ENCODE peak calls at places on chromosome 13, in ten cellular contexts. One of them, this sample, is unnamed.

GRCh38 chr13:94140027-94140426 is 339.5 kb downstream of the DCT start:
- DNase-seq in tibial nerve: no peak
- DNase-seq in stomach: no peak
- DNase-seq in lower leg skin: no peak
- DNase-seq in right lobe of liver: no peak
- DNase-seq in uterus: no peak
- DNase-seq in suprapubic skin: no peak
- DNase-seq in A549: no peak
- DNase-seq in heart left ventricle: no peak
- DNase-seq in breast epithelium: no peak
- DNase-seq in this sample: no peak

GRCh38 chr13:37701306-37701705 is 102.7 kb upstream of the POSTN start:
- DNase-seq in stomach: no peak
- DNase-seq in breast epithelium: no peak
- DNase-seq in heart left ventricle: no peak
- DNase-seq in right lobe of liver: no peak
- DNase-seq in lower leg skin: no peak
- DNase-seq in suprapubic skin: no peak
- DNase-seq in uterus: no peak
- DNase-seq in tibial nerve: no peak
- DNase-seq in A549: no peak
- DNase-seq in this sample: no peak

GRCh38 chr13:110300090-110300815 is 6.7 kb downstream of the COL4A1 start:
- DNase-seq in A549: no peak
- DNase-seq in breast epithelium: no peak
- DNase-seq in right lobe of liver: no peak
- DNase-seq in uterus: no peak
- DNase-seq in tibial nerve: no peak
- DNase-seq in heart left ventricle: no peak
- DNase-seq in suprapubic skin: no peak
- DNase-seq in stomach: no peak
- DNase-seq in lower leg skin: peak
- DNase-seq in this sample: no peak

GRCh38 chr13:94542917-94543316 is 53.0 kb downstream of the TGDS start:
- DNase-seq in tibial nerve: no peak
- DNase-seq in stomach: no peak
- DNase-seq in lower leg skin: no peak
- DNase-seq in heart left ventricle: no peak
- DNase-seq in A549: no peak
- DNase-seq in breast epithelium: no peak
- DNase-seq in suprapubic skin: no peak
- DNase-seq in uterus: no peak
- DNase-seq in right lobe of liver: no peak
- DNase-seq in this sample: no peak

GRCh38 chr13:73261739-73262216 is 203.0 kb downstream of the KLF5 start:
- DNase-seq in breast epithelium: no peak
- DNase-seq in tibial nerve: no peak
- DNase-seq in A549: no peak
- DNase-seq in stomach: no peak
- DNase-seq in right lobe of liver: no peak
- DNase-seq in lower leg skin: no peak
- DNase-seq in suprapubic skin: no peak
- DNase-seq in uterus: no peak
- DNase-seq in heart left ventricle: no peak
- DNase-seq in this sample: no peak

GRCh38 chr13:76523740-76524382 is 362.3 kb downstream of the KCTD12 start:
- DNase-seq in right lobe of liver: no peak
- DNase-seq in A549: no peak
- DNase-seq in tibial nerve: no peak
- DNase-seq in stomach: no peak
- DNase-seq in lower leg skin: no peak
- DNase-seq in breast epithelium: no peak
- DNase-seq in suprapubic skin: no peak
- DNase-seq in heart left ventricle: no peak
- DNase-seq in uterus: no peak
- DNase-seq in this sample: no peak

GRCh38 chr13:79373916-79374315 is 32.1 kb downstream of the RBM26 start:
- DNase-seq in tibial nerve: no peak
- DNase-seq in breast epithelium: no peak
- DNase-seq in stomach: no peak
- DNase-seq in uterus: no peak
- DNase-seq in heart left ventricle: no peak
- DNase-seq in A549: no peak
- DNase-seq in right lobe of liver: no peak
- DNase-seq in suprapubic skin: no peak
- DNase-seq in lower leg skin: no peak
- DNase-seq in this sample: no peak

GRCh38 chr13:94058821-94059360 is 420.6 kb downstream of the DCT start:
- DNase-seq in A549: no peak
- DNase-seq in breast epithelium: no peak
- DNase-seq in uterus: no peak
- DNase-seq in stomach: no peak
- DNase-seq in tibial nerve: no peak
- DNase-seq in heart left ventricle: no peak
- DNase-seq in suprapubic skin: no peak
- DNase-seq in lower leg skin: no peak
- DNase-seq in right lobe of liver: no peak
- DNase-seq in this sample: no peak

GRCh38 chr13:79450110-79450509 is 30.8 kb upstream of the NDFIP2 start:
- DNase-seq in lower leg skin: no peak
- DNase-seq in breast epithelium: no peak
- DNase-seq in heart left ventricle: no peak
- DNase-seq in A549: no peak
- DNase-seq in right lobe of liver: no peak
- DNase-seq in tibial nerve: no peak
- DNase-seq in uterus: no peak
- DNase-seq in stomach: no peak
- DNase-seq in suprapubic skin: no peak
- DNase-seq in this sample: no peak

GRCh38 chr13:107461751-107462150 is 753.6 kb downstream of the LIG4 start:
- DNase-seq in breast epithelium: no peak
- DNase-seq in uterus: no peak
- DNase-seq in A549: no peak
- DNase-seq in right lobe of liver: no peak
- DNase-seq in lower leg skin: no peak
- DNase-seq in heart left ventricle: no peak
- DNase-seq in tibial nerve: no peak
- DNase-seq in stomach: no peak
- DNase-seq in suprapubic skin: no peak
- DNase-seq in this sample: no peak

GRCh38 chr13:61148211-61148610 is 267.4 kb downstream of the PCDH20 start:
- DNase-seq in tibial nerve: no peak
- DNase-seq in right lobe of liver: no peak
- DNase-seq in breast epithelium: no peak
- DNase-seq in uterus: no peak
- DNase-seq in lower leg skin: no peak
- DNase-seq in heart left ventricle: no peak
- DNase-seq in suprapubic skin: no peak
- DNase-seq in A549: no peak
- DNase-seq in stomach: no peak
- DNase-seq in this sample: no peak
- TF ChIP-seq POLR2A in tibial nerve: no peak
- TF ChIP-seq POLR2A in right lobe of liver: no peak
- TF ChIP-seq POLR2A in breast epithelium: no peak
- TF ChIP-seq POLR2A in uterus: no peak
- TF ChIP-seq POLR2A in lower leg skin: no peak
- TF ChIP-seq POLR2A in heart left ventricle: no peak
- TF ChIP-seq POLR2A in suprapubic skin: no peak
- TF ChIP-seq POLR2A in A549: no peak
- TF ChIP-seq POLR2A in stomach: no peak
- TF ChIP-seq POLR2A in this sample: no peak

GRCh38 chr13:52739468-52740071 is at the start of gene CNMD:
- DNase-seq in heart left ventricle: no peak
- DNase-seq in uterus: no peak
- DNase-seq in breast epithelium: no peak
- DNase-seq in lower leg skin: no peak
- DNase-seq in right lobe of liver: no peak
- DNase-seq in suprapubic skin: no peak
- DNase-seq in stomach: no peak
- DNase-seq in A549: no peak
- DNase-seq in tibial nerve: no peak
- DNase-seq in this sample: no peak
- H3K4me3 ChIP-seq in heart left ventricle: peak
- H3K4me3 ChIP-seq in uterus: peak
- H3K4me3 ChIP-seq in breast epithelium: peak
- H3K4me3 ChIP-seq in lower leg skin: no peak
- H3K4me3 ChIP-seq in right lobe of liver: no peak
- H3K4me3 ChIP-seq in suprapubic skin: peak
- H3K4me3 ChIP-seq in stomach: peak
- H3K4me3 ChIP-seq in A549: no peak
- H3K4me3 ChIP-seq in tibial nerve: peak
- H3K4me3 ChIP-seq in this sample: no peak

DNA sequence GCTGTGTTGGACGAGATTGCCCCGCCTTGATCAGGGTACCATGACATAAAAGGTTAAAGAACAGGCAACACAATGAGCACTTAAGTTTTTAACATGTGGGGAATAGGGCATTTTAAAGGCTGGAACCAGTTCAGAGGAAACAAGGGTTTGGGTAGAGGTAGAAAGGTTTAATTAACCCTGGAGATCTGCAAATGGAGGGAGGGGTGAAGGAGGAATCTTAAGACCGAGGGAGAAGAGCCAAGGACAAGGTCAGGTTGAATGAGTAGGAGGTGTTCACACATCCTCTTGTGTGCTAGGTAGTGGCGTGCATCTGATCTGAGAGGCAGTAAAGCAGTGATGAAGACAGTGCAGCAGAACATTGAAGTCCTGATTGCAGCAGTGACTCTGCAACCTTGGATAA is 28.5 kb downstream of the SKA3 start:
- DNase-seq in A549: no peak
- DNase-seq in suprapubic skin: no peak
- DNase-seq in heart left ventricle: no peak
- DNase-seq in stomach: no peak
- DNase-seq in lower leg skin: no peak
- DNase-seq in right lobe of liver: no peak
- DNase-seq in breast epithelium: no peak
- DNase-seq in tibial nerve: no peak
- DNase-seq in uterus: no peak
- DNase-seq in this sample: no peak
- TF ChIP-seq POLR2A in A549: no peak
- TF ChIP-seq POLR2A in suprapubic skin: no peak
- TF ChIP-seq POLR2A in heart left ventricle: no peak
- TF ChIP-seq POLR2A in stomach: no peak
- TF ChIP-seq POLR2A in lower leg skin: no peak
- TF ChIP-seq POLR2A in right lobe of liver: no peak
- TF ChIP-seq POLR2A in breast epithelium: no peak
- TF ChIP-seq POLR2A in tibial nerve: no peak
- TF ChIP-seq POLR2A in uterus: no peak
- TF ChIP-seq POLR2A in this sample: peak

DNA sequence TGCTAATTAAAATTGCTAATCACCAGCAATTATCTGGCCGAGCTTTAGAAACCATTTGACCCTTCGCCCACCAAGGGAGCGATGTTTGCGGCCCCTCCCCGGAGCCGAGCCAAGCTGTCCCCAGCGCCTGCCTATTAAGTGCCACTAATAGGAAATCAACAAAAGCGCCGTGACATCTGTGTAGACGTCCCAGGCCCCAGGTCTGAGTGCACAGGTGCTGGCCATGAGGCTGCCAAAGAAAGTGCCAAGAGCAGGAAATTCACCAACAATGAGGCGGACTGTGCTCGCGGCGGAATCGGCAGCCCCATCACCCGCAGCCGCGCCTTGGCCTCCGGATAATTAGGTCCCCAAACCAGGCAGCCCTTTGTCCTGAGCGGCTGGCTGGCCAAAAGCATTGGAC is 44.5 kb upstream of the SPACA7 start:
- DNase-seq in A549: no peak
- DNase-seq in suprapubic skin: no peak
- DNase-seq in tibial nerve: no peak
- DNase-seq in breast epithelium: no peak
- DNase-seq in lower leg skin: no peak
- DNase-seq in uterus: no peak
- DNase-seq in right lobe of liver: no peak
- DNase-seq in heart left ventricle: no peak
- DNase-seq in stomach: no peak
- DNase-seq in this sample: no peak
- H3K4me3 ChIP-seq in A549: no peak
- H3K4me3 ChIP-seq in suprapubic skin: no peak
- H3K4me3 ChIP-seq in tibial nerve: no peak
- H3K4me3 ChIP-seq in breast epithelium: no peak
- H3K4me3 ChIP-seq in lower leg skin: no peak
- H3K4me3 ChIP-seq in uterus: no peak
- H3K4me3 ChIP-seq in right lobe of liver: no peak
- H3K4me3 ChIP-seq in heart left ventricle: no peak
- H3K4me3 ChIP-seq in stomach: no peak
- H3K4me3 ChIP-seq in this sample: no peak

GRCh38 chr13:31421756-31422155 is 222.0 kb downstream of the B3GLCT start:
- DNase-seq in breast epithelium: no peak
- DNase-seq in heart left ventricle: no peak
- DNase-seq in right lobe of liver: no peak
- DNase-seq in stomach: no peak
- DNase-seq in A549: no peak
- DNase-seq in uterus: peak
- DNase-seq in lower leg skin: no peak
- DNase-seq in suprapubic skin: no peak
- DNase-seq in tibial nerve: no peak
- DNase-seq in this sample: no peak
- TF ChIP-seq POLR2A in breast epithelium: no peak
- TF ChIP-seq POLR2A in heart left ventricle: no peak
- TF ChIP-seq POLR2A in right lobe of liver: no peak
- TF ChIP-seq POLR2A in stomach: no peak
- TF ChIP-seq POLR2A in A549: no peak
- TF ChIP-seq POLR2A in uterus: no peak
- TF ChIP-seq POLR2A in lower leg skin: no peak
- TF ChIP-seq POLR2A in suprapubic skin: no peak
- TF ChIP-seq POLR2A in tibial nerve: no peak
- TF ChIP-seq POLR2A in this sample: no peak

GRCh38 chr13:31887311-31887710 is 144.3 kb upstream of the FRY start:
- DNase-seq in lower leg skin: no peak
- DNase-seq in A549: no peak
- DNase-seq in tibial nerve: no peak
- DNase-seq in suprapubic skin: no peak
- DNase-seq in breast epithelium: no peak
- DNase-seq in stomach: no peak
- DNase-seq in right lobe of liver: no peak
- DNase-seq in uterus: no peak
- DNase-seq in heart left ventricle: no peak
- DNase-seq in this sample: no peak
- H3K4me3 ChIP-seq in lower leg skin: no peak
- H3K4me3 ChIP-seq in A549: no peak
- H3K4me3 ChIP-seq in tibial nerve: no peak
- H3K4me3 ChIP-seq in suprapubic skin: no peak
- H3K4me3 ChIP-seq in breast epithelium: no peak
- H3K4me3 ChIP-seq in stomach: no peak
- H3K4me3 ChIP-seq in right lobe of liver: no peak
- H3K4me3 ChIP-seq in uterus: no peak
- H3K4me3 ChIP-seq in heart left ventricle: no peak
- H3K4me3 ChIP-seq in this sample: no peak